ENCODE peak calls at places on chromosome 11, in eight cellular contexts. G is stimulated activated CD8-positive, alpha-beta memory T cell treated with anti-CD3 and anti-CD28 coated beads, Interleukin-4, amount 100 ng/mL, for 24 hours; M is AG09319; L is right atrium auricular region; N is EL; V is smooth muscle cell of the brain vasculature; W is mucosa of gallbladder; S is mesenchymal stem cell. B is an unnamed sample.

GRCh38 chr11:76629853-76630599 is 40.5 kb downstream of the LRRC32 start:
- DNase-seq in G (no peak), M (no peak), L (peak), N (peak), V (no peak), W (peak), S (no peak), B (no peak)

GRCh38 chr11:46382644-46383403 is 1.4 kb downstream of the MDK start:
- DNase-seq in G (no peak), M (no peak), L (no peak), N (peak), V (no peak), W (no peak), S (peak), B (no peak)

GRCh38 chr11:35968386-35969088 is 24.7 kb downstream of the LDLRAD3 start:
- DNase-seq in G (no peak), M (no peak), L (no peak), N (no peak), V (no peak), W (no peak), S (peak), B (no peak)

GRCh38 chr11:134365011-134365925 is 33.5 kb downstream of the GLB1L2 start:
- DNase-seq in G (no peak), M (no peak), L (no peak), N (no peak), V (no peak), W (no peak), S (no peak), B (no peak)

GRCh38 chr11:2209370-2209801 is 37.8 kb upstream of the TH start:
- DNase-seq in G (no peak), M (no peak), L (peak), N (no peak), V (no peak), W (peak), S (no peak), B (no peak)

GRCh38 chr11:119673389-119674336 is 55.3 kb downstream of the NECTIN1 start:
- DNase-seq in G (peak), M (no peak), L (no peak), N (no peak), V (no peak), W (no peak), S (no peak), B (no peak)

GRCh38 chr11:107713009-107713408 is 1.2 kb upstream of the SLN start:
- DNase-seq in G (no peak), M (no peak), L (no peak), N (no peak), V (no peak), W (no peak), S (no peak), B (no peak)

GRCh38 chr11:13126430-13126829 is 117.3 kb downstream of the RASSF10 start:
- DNase-seq in G (no peak), M (peak), L (no peak), N (no peak), V (peak), W (no peak), S (peak), B (no peak)

GRCh38 chr11:45646275-45646970 is 19.0 kb downstream of the CHST1 start:
- DNase-seq in G (no peak), M (no peak), L (no peak), N (peak), V (no peak), W (no peak), S (peak), B (no peak)

B was measured in SK-N-MC.